ENCODE peak calls at places on chromosomes 13 and 19, in four cellular contexts. P is GM12865, W is Peyer's patch, Y is endodermal cell. N is an unnamed sample.

GRCh38 chr13:41974262-41974900 is 13.5 kb upstream of the VWA8 start:
- DNase-seq in P (no peak), W (no peak), Y (no peak), N (no peak)

GRCh38 chr13:79503473-79504017 is 22.6 kb downstream of the NDFIP2 start:
- DNase-seq in P (no peak), W (no peak), Y (no peak), N (no peak)

GRCh38 chr13:112102243-112102642 is 35.3 kb downstream of the SOX1 start:
- DNase-seq in P (no peak), W (no peak), Y (no peak), N (no peak)

GRCh38 chr13:112444001-112444311 is 67.8 kb downstream of the SPACA7 start:
- DNase-seq in P (peak; percentile 51), W (peak; percentile 79), Y (peak; percentile 97), N (no peak)

GRCh38 chr13:40318366-40318765 is 348.1 kb downstream of the FOXO1 start:
- DNase-seq in P (no peak), W (no peak), Y (no peak), N (no peak)

GRCh38 chr13:32964987-32965386 is 51.2 kb upstream of the KL start:
- DNase-seq in P (no peak), W (no peak), Y (no peak), N (no peak)

GRCh38 chr13:111992911-111993310 is 74.0 kb upstream of the SOX1 start:
- DNase-seq in P (no peak), W (no peak), Y (no peak), N (no peak)

GRCh38 chr19:872266-872951 is 12.9 kb downstream of the CFD start:
- DNase-seq in P (peak; percentile 92), W (peak; percentile 87), Y (peak; percentile 88), N (no peak)

GRCh38 chr19:47056416-47056815 is 8.0 kb upstream of the TMEM160 start:
- DNase-seq in P (no peak), W (no peak), Y (peak; percentile 38), N (no peak)

GRCh38 chr19:12365094-12365371 is 450 bp downstream of the ZNF442 start:
- DNase-seq in P (no peak), W (no peak), Y (no peak), N (no peak)

GRCh38 chr19:46885411-46885810 is 24.6 kb downstream of the ARHGAP35 start:
- DNase-seq in P (no peak), W (no peak), Y (no peak), N (no peak)

GRCh38 chr13:71906438-71906837 is 39.4 kb upstream of the DACH1 start:
- DNase-seq in P (no peak), W (no peak), Y (no peak), N (no peak)

GRCh38 chr19:41540041-41540695 is 35.8 kb upstream of the CEACAM21 start:
- DNase-seq in P (no peak), W (no peak), Y (no peak), N (no peak)

GRCh38 chr19:10567696-10568443 is 909 bp downstream of the CDKN2D start:
- DNase-seq in P (no peak), W (no peak), Y (no peak), N (no peak)

GRCh38 chr19:29672319-29672932 is 7.2 kb downstream of the PLEKHF1 start:
- DNase-seq in P (no peak), W (no peak), Y (no peak), N (no peak)

GRCh38 chr13:43783820-43784219 is 3.0 kb downstream of the ENOX1 start:
- DNase-seq in P (peak; percentile 38), W (no peak), Y (no peak), N (no peak)

DNA sequence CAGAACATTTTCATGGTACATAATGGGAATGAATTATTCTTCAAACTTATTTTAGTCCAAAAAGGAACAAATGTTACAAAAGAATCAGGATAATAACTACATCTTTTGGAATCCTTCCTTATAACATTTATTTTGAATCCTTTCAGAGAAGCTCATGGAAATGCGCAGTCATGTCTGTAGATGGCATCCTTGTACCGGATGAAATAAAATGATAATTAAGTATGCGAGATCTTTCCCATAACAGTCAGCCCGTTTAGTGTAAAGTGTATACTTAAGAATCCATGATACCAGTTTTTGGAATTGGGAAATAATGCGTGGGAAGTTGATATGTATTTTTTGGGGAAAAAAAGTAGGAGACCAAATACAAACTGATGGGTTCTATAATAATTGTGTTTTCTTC is 418.8 kb downstream of the GPC5 start:
- DNase-seq in P (no peak), W (no peak), Y (no peak), N (no peak)
- TF ChIP-seq CTCF in P (no peak), W (no peak), Y (no peak), N (no peak)

GRCh38 chr19:19474950-19475781 is 40.2 kb downstream of the TSSK6 start:
- DNase-seq in P (no peak), W (no peak), Y (peak; percentile 66), N (no peak)

GRCh38 chr19:19480688-19481087 is 34.7 kb downstream of the TSSK6 start:
- DNase-seq in P (peak; percentile 68), W (no peak), Y (no peak), N (no peak)

GRCh38 chr19:19471682-19472081 is 43.7 kb downstream of the TSSK6 start:
- DNase-seq in P (peak; percentile 48), W (no peak), Y (no peak), N (no peak)

GRCh38 chr19:19477705-19478383 is 37.5 kb downstream of the TSSK6 start:
- DNase-seq in P (no peak), W (no peak), Y (no peak), N (no peak)

DNA sequence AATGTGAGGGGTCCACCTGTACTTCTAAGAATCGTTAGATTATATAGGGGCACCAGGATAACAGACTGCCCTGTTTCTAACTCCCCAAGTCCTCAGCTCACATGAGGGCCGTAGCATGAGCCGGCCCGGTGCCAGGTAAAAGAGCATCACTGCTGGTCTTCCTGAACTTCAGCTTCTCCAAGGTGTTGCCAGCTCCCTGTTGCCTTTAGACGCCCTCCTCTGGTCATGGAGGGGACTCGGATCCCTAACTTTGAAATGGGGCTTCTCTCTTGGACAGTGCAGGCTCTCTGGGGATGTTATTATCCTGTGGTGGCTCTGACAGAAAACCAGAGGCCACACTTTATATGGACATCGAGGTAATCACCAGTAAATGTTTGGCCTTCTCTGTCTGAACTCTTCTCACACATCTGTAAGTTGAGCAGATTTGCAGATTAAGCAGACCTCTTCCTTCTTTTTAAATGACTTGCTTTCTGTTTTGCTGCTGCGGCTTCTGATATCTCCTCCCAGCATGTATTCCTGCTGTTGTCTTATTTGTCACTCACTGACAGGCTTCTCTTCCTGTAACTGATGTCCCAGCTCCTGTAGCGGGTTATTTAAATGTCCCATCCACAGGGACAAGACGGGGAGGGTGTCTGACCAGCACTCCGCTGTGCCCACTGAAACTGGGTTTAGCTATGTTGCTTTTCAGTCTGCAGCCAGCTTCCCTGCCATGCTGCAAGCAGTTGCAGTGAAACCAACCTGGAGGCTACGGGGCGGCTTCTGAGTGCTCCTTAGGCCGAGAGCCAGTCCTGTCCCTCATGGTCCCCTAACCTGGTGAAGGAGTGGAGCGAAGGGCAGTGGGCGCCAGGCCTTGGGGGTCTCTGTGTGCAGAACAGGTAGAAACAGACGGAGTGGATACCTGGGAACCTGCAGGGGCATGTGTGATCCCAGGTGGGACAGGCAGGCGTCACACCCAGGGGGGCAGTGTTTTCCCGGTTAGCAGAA is 39.2 kb downstream of the TSSK6 start:
- DNase-seq in P (no peak), W (no peak), Y (peak; percentile 81), N (no peak)
- TF ChIP-seq CTCF in P (peak; percentile 28), W (no peak), Y (peak; percentile 78), N (peak; percentile 59)

DNA sequence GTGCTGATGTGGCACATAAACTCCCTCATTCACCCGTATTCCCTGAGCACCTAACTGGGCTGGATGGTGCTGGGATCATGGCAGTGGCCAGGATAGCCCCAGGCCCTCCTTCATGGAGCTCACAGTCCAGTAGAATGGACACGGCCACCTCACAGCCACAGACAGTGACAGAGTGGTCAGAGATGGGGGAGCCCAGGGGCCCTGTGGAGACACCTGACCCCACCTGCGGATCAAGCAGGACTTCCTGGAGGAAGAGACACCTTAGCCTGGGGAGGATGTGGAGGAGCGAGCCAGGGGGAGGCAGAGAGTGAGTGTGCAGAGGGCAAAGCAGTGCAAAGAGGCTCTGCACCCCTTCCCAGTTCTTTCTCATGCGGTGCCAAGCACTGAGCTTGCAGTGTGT is 21.1 kb upstream of the OVOL3 start:
- DNase-seq in P (no peak), W (no peak), Y (no peak), N (no peak)
- TF ChIP-seq CTCF in P (no peak), W (no peak), Y (no peak), N (no peak)

GRCh38 chr19:54462713-54463530 is 656 bp downstream of the LENG9 start:
- DNase-seq in P (peak; percentile 82), W (peak; percentile 87), Y (peak; percentile 91), N (no peak)
- TF ChIP-seq CTCF in P (peak; percentile 14), W (no peak), Y (peak; percentile 67), N (peak; percentile 44)

GRCh38 chr13:26887594-26887993 is 127.0 kb upstream of the GPR12 start:
- DNase-seq in P (no peak), W (no peak), Y (no peak), N (no peak)
- TF ChIP-seq CTCF in P (no peak), W (no peak), Y (no peak), N (no peak)

DNA sequence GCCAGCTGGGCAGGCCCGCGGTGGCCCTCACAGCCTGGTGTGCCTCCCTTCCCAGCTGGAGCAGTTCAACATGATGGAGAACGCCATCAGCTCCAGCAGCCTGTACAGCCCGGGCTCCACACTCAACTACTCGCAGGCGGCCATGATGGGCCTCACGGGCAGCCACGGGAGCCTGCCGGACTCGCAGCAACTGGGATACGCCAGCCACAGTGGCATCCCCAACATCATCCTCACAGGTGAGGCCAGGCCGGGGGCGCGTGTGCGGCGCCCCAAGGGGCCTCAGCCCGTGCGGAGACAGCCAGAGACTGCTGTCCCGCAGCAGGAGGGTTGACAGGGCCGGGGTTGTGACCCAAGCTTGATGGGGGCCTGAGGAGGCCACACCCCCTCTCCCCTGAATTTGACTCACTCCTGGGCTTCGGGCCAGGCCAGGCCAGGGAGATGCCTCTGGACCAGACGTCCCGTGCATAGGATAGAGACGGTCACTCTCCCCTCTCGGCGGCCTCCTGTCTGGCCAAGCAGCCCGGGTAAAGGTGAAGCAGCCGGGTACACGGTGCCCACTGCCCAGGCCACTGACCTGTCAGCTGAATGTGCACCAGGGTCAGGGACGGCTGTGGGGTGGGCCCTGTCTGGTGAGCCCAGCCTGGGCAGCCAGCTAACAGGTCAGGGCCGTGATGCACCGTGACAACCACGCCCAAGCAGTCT is 15.4 kb downstream of the COMP start:
- DNase-seq in P (no peak), W (no peak), Y (no peak), N (no peak)
- TF ChIP-seq CTCF in P (no peak), W (no peak), Y (no peak), N (no peak)

DNA sequence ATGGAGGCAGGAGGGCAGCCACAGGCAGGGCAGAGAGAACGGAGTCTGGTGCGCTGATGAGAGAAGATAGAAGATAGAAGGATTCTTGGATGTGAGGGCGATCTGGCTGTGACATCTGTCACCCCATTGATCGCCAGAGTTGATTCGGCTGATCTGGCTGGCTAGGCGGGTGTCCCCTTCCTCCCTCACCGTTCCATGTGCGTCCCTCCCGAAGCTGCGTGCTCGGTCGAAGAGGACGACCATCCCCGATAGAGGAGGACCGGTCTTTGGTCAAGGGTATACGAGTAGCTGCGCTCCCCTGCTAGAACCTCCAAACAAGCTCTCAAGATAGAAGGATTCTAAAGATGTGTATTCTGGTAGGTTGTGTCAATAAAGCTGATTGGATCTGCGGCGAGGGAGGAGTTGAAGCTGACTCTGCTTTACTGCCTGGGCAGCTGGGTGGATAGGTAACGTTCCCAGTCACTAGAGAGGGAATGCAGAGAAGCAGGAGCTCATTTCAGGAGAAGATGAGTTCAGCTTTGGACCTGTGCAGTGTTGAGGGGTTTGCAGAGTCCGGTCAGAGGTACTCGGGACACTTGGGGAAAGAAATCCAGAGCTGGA is 5.1 kb downstream of the UBAC2 start:
- DNase-seq in P (no peak), W (no peak), Y (peak; percentile 59), N (no peak)
- TF ChIP-seq CTCF in P (no peak), W (no peak), Y (no peak), N (no peak)